ENCODE peak calls at places on chromosomes 6 and 20, in six cellular contexts. Q is stimulated activated naive B cell treated with anti-CD40 and anti-IgM and Interleukin-4, amounts not matched to agents 10 μg/mL and 1 μg/mL and 100 μg/mL, for 72 hours; F is astrocyte of the spinal cord; Z is psoas muscle; X is NCI-H2081; O is activated naive CD8-positive, alpha-beta T cell treated with anti-CD3 and anti-CD28 coated beads, Interleukin-2, amount 50 U/mL, for 24 hours. D is an unnamed sample.
A peak's percentile ranks its signal among the peaks of the same experiment; 100 is the strongest.

GRCh38 chr6:156379946-156380707 is 397.1 kb upstream of the ARID1B start:
- DNase-seq in Q (no peak), F (peak; percentile 72), Z (no peak), X (no peak), O (no peak), D (no peak)

GRCh38 chr20:47262365-47263013 is 94.0 kb downstream of the ZMYND8 start:
- DNase-seq in Q (peak; percentile 47), F (no peak), Z (peak; percentile 59), X (peak; percentile 28), O (no peak), D (no peak)

GRCh38 chr20:51345601-51346101 is 196.9 kb downstream of the NFATC2 start:
- DNase-seq in Q (no peak), F (peak; percentile 80), Z (no peak), X (no peak), O (no peak), D (peak; percentile 46)

GRCh38 chr6:111805511-111806181 is 67.6 kb downstream of the FYN start:
- DNase-seq in Q (peak; percentile 68), F (peak; percentile 93), Z (no peak), X (no peak), O (peak; percentile 70), D (peak; percentile 25)

GRCh38 chr6:18551228-18551627 is 164.1 kb downstream of the RNF144B start:
- DNase-seq in Q (no peak), F (peak; percentile 70), Z (no peak), X (no peak), O (no peak), D (peak; percentile 64)

GRCh38 chr20:47317127-47317895 is 39.2 kb downstream of the ZMYND8 start:
- DNase-seq in Q (peak; percentile 14), F (peak; percentile 99), Z (peak; percentile 94), X (peak; percentile 44), O (peak; percentile 65), D (peak; percentile 84)

GRCh38 chr20:23143098-23143497 is 57.0 kb upstream of the CD93 start:
- DNase-seq in Q (no peak), F (peak; percentile 79), Z (peak; percentile 79), X (no peak), O (peak; percentile 20), D (no peak)

GRCh38 chr20:25142435-25142834 is 53.1 kb upstream of the ENTPD6 start:
- DNase-seq in Q (no peak), F (no peak), Z (no peak), X (no peak), O (no peak), D (no peak)

GRCh38 chr6:24078200-24078599 is 47.8 kb upstream of the NRSN1 start:
- DNase-seq in Q (no peak), F (no peak), Z (no peak), X (no peak), O (no peak), D (no peak)

GRCh38 chr6:116210750-116211425 is 43.0 kb downstream of the TSPYL4 start:
- DNase-seq in Q (no peak), F (peak; percentile 55), Z (peak; percentile 76), X (no peak), O (no peak), D (no peak)

GRCh38 chr6:21371676-21372161 is 221.8 kb upstream of the SOX4 start:
- DNase-seq in Q (no peak), F (peak; percentile 57), Z (no peak), X (no peak), O (no peak), D (peak; percentile 12)

GRCh38 chr6:102813489-102814275 is 1420.2 kb downstream of the GRIK2 start:
- DNase-seq in Q (no peak), F (no peak), Z (no peak), X (no peak), O (no peak), D (no peak)

GRCh38 chr6:127243501-127243900 is 23.2 kb upstream of the RNF146 start:
- DNase-seq in Q (no peak), F (peak; percentile 4), Z (no peak), X (no peak), O (no peak), D (no peak)

GRCh38 chr6:47414517-47415167 is 62.9 kb upstream of the CD2AP start:
- DNase-seq in Q (no peak), F (peak; percentile 56), Z (no peak), X (no peak), O (peak; percentile 8), D (peak; percentile 27)

GRCh38 chr6:106256201-106256968 is 69.2 kb downstream of the ATG5 start:
- DNase-seq in Q (no peak), F (peak; percentile 58), Z (no peak), X (no peak), O (no peak), D (peak; percentile 61)

GRCh38 chr6:83057705-83058321 is 7.8 kb downstream of the UBE3D start:
- DNase-seq in Q (no peak), F (peak; percentile 51), Z (no peak), X (peak; percentile 37), O (peak; percentile 5), D (peak; percentile 22)

GRCh38 chr6:110180228-110181008 is at the start of gene CDC40:
- DNase-seq in Q (peak; percentile 37), F (no peak), Z (peak; percentile 81), X (no peak), O (peak; percentile 57), D (no peak)

GRCh38 chr20:35011589-35012226 is 56.0 kb downstream of the MYH7B start:
- DNase-seq in Q (no peak), F (no peak), Z (no peak), X (no peak), O (no peak), D (no peak)

GRCh38 chr20:8837396-8837795 is 231.5 kb upstream of the PLCB4 start:
- DNase-seq in Q (no peak), F (peak; percentile 84), Z (no peak), X (no peak), O (no peak), D (no peak)

GRCh38 chr20:47784599-47785320 is 521 bp downstream of the SULF2 start:
- DNase-seq in Q (no peak), F (peak; percentile 35), Z (peak; percentile 59), X (no peak), O (no peak), D (no peak)

GRCh38 chr20:33232486-33233072 is 3.2 kb upstream of the BPIFA1 start:
- DNase-seq in Q (no peak), F (no peak), Z (no peak), X (no peak), O (no peak), D (no peak)

GRCh38 chr20:12740647-12741046 is 268.1 kb upstream of the SPTLC3 start:
- DNase-seq in Q (no peak), F (no peak), Z (no peak), X (no peak), O (no peak), D (no peak)

GRCh38 chr20:24573557-24573956 is 104.1 kb downstream of the SYNDIG1 start:
- DNase-seq in Q (no peak), F (no peak), Z (no peak), X (no peak), O (no peak), D (no peak)

GRCh38 chr6:97841763-97842162 is 558.7 kb upstream of the MMS22L start:
- DNase-seq in Q (no peak), F (peak; percentile 58), Z (no peak), X (no peak), O (no peak), D (peak; percentile 10)

GRCh38 chr20:51434556-51435256 is 107.8 kb downstream of the NFATC2 start:
- DNase-seq in Q (no peak), F (peak; percentile 77), Z (no peak), X (no peak), O (no peak), D (peak; percentile 45)

D was measured in AG09319.